ENCODE peak calls at places on chromosomes 16 and 17, in nine cellular contexts. X, G, I, Y, U, A, T, Q and R are unnamed samples. For H3K4me1 and H3K36me3, the result is how much of the 10 kb centered on the place peaks cover.

GRCh38 chr17:20153231-20153630 is 144.1 kb downstream of the SPECC1 start:
- DNase-seq in I (no peak), T (no peak), Y (no peak), A (no peak), G (no peak), X (no peak), Q (no peak), U (no peak), R (no peak)

GRCh38 chr17:78122221-78122990 is 6.1 kb downstream of the TMC6 start:
- DNase-seq in T (no peak), Q (no peak), X (no peak), A (no peak), G (no peak), Y (no peak), U (peak), I (peak), R (no peak)

GRCh38 chr16:69771651-69771967 is 9.5 kb downstream of the WWP2 start:
- DNase-seq in G (no peak), X (no peak), Y (no peak), Q (no peak), A (no peak), I (no peak), T (no peak), U (no peak), R (no peak)

GRCh38 chr16:12750554-12750918 is 53.2 kb downstream of the CPPED1 start:
- DNase-seq in Y (no peak), U (no peak), G (no peak), A (no peak), X (no peak), T (no peak), I (no peak), Q (no peak), R (no peak)

GRCh38 chr17:80246266-80246681 is 14.4 kb upstream of the RNF213 start:
- DNase-seq in G (no peak), Y (no peak), X (no peak), A (no peak), T (no peak), Q (no peak), U (no peak), I (peak), R (peak)

GRCh38 chr17:32783602-32784001 is 93.3 kb downstream of the MYO1D start:
- DNase-seq in T (peak), G (no peak), I (no peak), Q (peak), Y (no peak), X (no peak), A (peak), U (no peak), R (no peak)

GRCh38 chr17:58402679-58403078 is 14.7 kb downstream of the RNF43 start:
- DNase-seq in Y (no peak), G (no peak), T (peak), Q (peak), X (no peak), I (no peak), A (no peak), U (no peak), R (no peak)

GRCh38 chr17:42814633-42815399 is 9.3 kb downstream of the BECN1 start:
- DNase-seq in U (no peak), T (peak), X (no peak), I (no peak), A (peak), Q (no peak), G (no peak), Y (no peak), R (no peak)

GRCh38 chr17:79191270-79191934 is 116.8 kb downstream of the ENGASE start:
- DNase-seq in T (no peak), Q (peak), Y (no peak), U (no peak), X (no peak), A (no peak), I (no peak), G (no peak), R (no peak)

GRCh38 chr17:48728232-48729231 is at the start of gene HOXB13:
- DNase-seq in U (no peak), I (peak), G (no peak), Y (no peak), Q (peak), A (peak), X (no peak), T (peak), R (no peak)

GRCh38 chr16:56312028-56312300 is 113.4 kb downstream of the AMFR start:
- DNase-seq in U (no peak), Y (no peak), A (no peak), I (no peak), T (no peak), Q (no peak), G (no peak), X (no peak), R (no peak)

GRCh38 chr17:17736205-17737183 is 55.2 kb downstream of the RAI1 start:
- DNase-seq in U (no peak), Q (no peak), X (no peak), A (peak), T (peak), Y (no peak), I (no peak), G (no peak), R (no peak)

GRCh38 chr16:11639008-11639562 is 29.2 kb upstream of the SNN start:
- DNase-seq in Y (no peak), X (no peak), A (no peak), Q (no peak), U (no peak), T (no peak), I (no peak), G (no peak), R (no peak)

GRCh38 chr17:58059141-58059540 is 24.1 kb upstream of the DYNLL2 start:
- DNase-seq in U (no peak), A (no peak), G (no peak), T (no peak), Q (no peak), X (no peak), Y (no peak), I (no peak), R (no peak)

GRCh38 chr17:14926526-14927122 is 338.5 kb downstream of the PMP22 start:
- DNase-seq in X (no peak), I (no peak), Q (peak), A (peak), U (peak), T (peak), Y (peak), G (no peak), R (no peak)

GRCh38 chr16:89038221-89038721 is 55.4 kb upstream of the ACSF3 start:
- DNase-seq in T (no peak), Q (no peak), X (no peak), I (peak), G (no peak), A (no peak), U (no peak), Y (no peak), R (no peak)

GRCh38 chr17:10875984-10876555 is 38.2 kb upstream of the PIRT start:
- DNase-seq in A (peak), G (no peak), Y (no peak), Q (peak), I (no peak), T (peak), U (peak), X (peak), R (no peak)

GRCh38 chr17:40996829-40997228 is 2.9 kb upstream of the KRTAP3-3 start:
- DNase-seq in X (no peak), T (no peak), Q (no peak), A (no peak), Y (no peak), G (no peak), I (no peak), U (no peak), R (no peak)

GRCh38 chr17:49696233-49696761 is 11.5 kb downstream of the SLC35B1 start:
- DNase-seq in T (no peak), G (no peak), Q (no peak), I (no peak), A (peak), Y (no peak), X (no peak), U (no peak), R (no peak)

GRCh38 chr16:49311823-49312222 is 30.2 kb upstream of the CBLN1 start:
- DNase-seq in Y (no peak), X (no peak), A (no peak), I (no peak), U (no peak), T (no peak), Q (no peak), G (no peak), R (no peak)

GRCh38 chr17:46063239-46063638 is 64.2 kb downstream of the STH start:
- DNase-seq in A (peak), U (no peak), Q (no peak), G (no peak), T (peak), I (no peak), X (no peak), Y (no peak), R (no peak)

GRCh38 chr17:1559743-1560581 is 2.6 kb downstream of the PITPNA start:
- DNase-seq in T (no peak), Y (no peak), X (no peak), I (peak), Q (no peak), U (no peak), A (no peak), G (no peak), R (no peak)
- H3K4me1 ChIP-seq in T (under half), Y (under half), X (under half), I (under half), Q (under half), U (half or more), A (under half), G (under half), R (under half)

DNA sequence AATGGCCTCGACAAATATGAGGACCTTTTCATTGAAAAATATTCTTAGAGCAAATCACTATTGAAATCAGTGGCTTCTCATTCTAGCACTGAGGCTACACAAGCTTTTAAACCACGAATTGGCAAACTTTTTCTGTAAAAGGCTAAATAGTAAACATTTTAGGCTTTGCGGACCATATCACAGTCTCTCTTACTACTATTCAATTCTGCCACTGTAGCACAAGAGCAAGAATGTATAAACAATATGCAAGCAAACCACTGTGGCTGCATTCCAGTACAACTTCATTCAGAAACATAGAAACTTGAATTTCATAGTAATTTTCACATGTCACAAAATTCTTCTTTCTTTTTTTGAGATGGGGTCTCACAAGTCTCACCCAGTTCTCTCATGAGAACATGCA is 49.1 kb downstream of the PHLPP2 start:
- DNase-seq in Q (no peak), A (peak), X (no peak), U (no peak), Y (no peak), I (no peak), G (no peak), T (no peak), R (no peak)
- H3K36me3 ChIP-seq in Q (under half), A (under half), X (under half), U (half or more), Y (half or more), I (under half), G (half or more), T (under half), R (half or more)

GRCh38 chr17:72345536-72345935 is 224.7 kb downstream of the SOX9 start:
- DNase-seq in Q (no peak), U (no peak), Y (no peak), I (no peak), T (no peak), G (no peak), X (no peak), A (no peak), R (no peak)
- TF ChIP-seq CTCF in Q (no peak), U (no peak), Y (no peak), I (no peak), T (no peak), G (no peak), X (no peak), A (no peak), R (no peak)

GRCh38 chr16:3804426-3805016 is 76.0 kb downstream of the CREBBP start:
- DNase-seq in G (no peak), A (no peak), Q (no peak), X (no peak), U (no peak), I (no peak), T (no peak), Y (no peak), R (no peak)
- H3K4me1 ChIP-seq in G (under half), A (under half), Q (under half), X (under half), U (half or more), I (under half), T (under half), Y (under half), R (under half)

DNA sequence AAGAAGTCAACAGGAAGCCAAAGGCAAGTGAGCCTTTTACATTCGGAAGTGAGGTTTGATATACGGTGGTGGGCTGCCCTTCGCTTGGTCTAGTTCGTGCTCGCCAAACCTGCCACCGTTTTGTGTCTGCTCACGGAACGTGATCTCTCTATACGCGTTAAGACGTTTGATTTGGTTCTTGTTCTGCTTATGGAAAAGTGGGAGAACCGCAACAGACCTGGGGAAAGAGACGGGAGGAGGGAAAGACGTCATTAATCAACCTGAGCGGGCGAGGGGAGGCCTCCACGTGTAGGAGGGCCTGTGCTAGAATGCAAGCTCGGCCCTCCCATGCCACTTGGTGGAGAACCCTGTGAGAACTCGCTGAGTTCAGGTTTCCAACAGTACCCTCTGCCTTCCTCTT is 29.0 kb upstream of the CFAP20 start:
- DNase-seq in X (no peak), I (no peak), Y (no peak), G (no peak), Q (no peak), U (no peak), A (no peak), T (no peak), R (no peak)
- H3K36me3 ChIP-seq in X (under half), I (under half), Y (under half), G (under half), Q (under half), U (half or more), A (under half), T (under half), R (half or more)